ENCODE peak calls at places on chromosome 22, in five cellular contexts. I is pancreas, Y is H1, J is astrocyte, R is heart left ventricle. E is an unnamed sample.
A peak's percentile ranks its signal among the peaks of the same experiment; 100 is the strongest.

GRCh38 chr22:22764085-22764484 is 119.7 kb downstream of the GGTLC2 start:
- DNase-seq in I (no peak), J (no peak), R (no peak), Y (peak; percentile 8), E (no peak)

GRCh38 chr22:45818130-45819085 is 146.8 kb downstream of the ATXN10 start:
- DNase-seq in I (no peak), Y (no peak), R (peak; percentile 44), J (peak; percentile 27), E (no peak)

GRCh38 chr22:32080904-32081303 is 37.8 kb downstream of the SLC5A1 start:
- DNase-seq in I (no peak), Y (no peak), J (peak; percentile 27), R (no peak), E (no peak)

GRCh38 chr22:40107756-40108437 is 69.8 kb upstream of the TNRC6B start:
- DNase-seq in R (peak; percentile 16), Y (no peak), J (no peak), I (peak; percentile 20), E (no peak)

GRCh38 chr22:22520020-22520656 is at the start of gene ZNF280A:
- DNase-seq in J (no peak), I (no peak), R (no peak), Y (no peak), E (no peak)

GRCh38 chr22:46148885-46149492 is 1.3 kb upstream of the PPARA start:
- DNase-seq in Y (no peak), I (peak; percentile 28), R (no peak), J (no peak), E (no peak)

GRCh38 chr22:35065796-35066218 is at the start of gene ISX:
- DNase-seq in J (no peak), R (no peak), I (no peak), Y (no peak), E (no peak)

GRCh38 chr22:39179401-39179827 is 26.9 kb upstream of the CBX7 start:
- DNase-seq in Y (peak; percentile 55), I (no peak), R (no peak), J (no peak), E (no peak)

GRCh38 chr22:18970180-18970947 is 34.3 kb upstream of the PRODH start:
- DNase-seq in I (no peak), J (no peak), R (no peak), Y (peak; percentile 88), E (no peak)

GRCh38 chr22:48147831-48148230 is 1385.4 kb downstream of the TBC1D22A start:
- DNase-seq in Y (no peak), I (no peak), J (no peak), R (no peak), E (no peak)

GRCh38 chr22:22818861-22819855 is 68.5 kb upstream of the IGLL5 start:
- DNase-seq in Y (no peak), R (no peak), J (no peak), I (no peak), E (no peak)

GRCh38 chr22:31818481-31819392 is 64.9 kb downstream of the DEPDC5 start:
- DNase-seq in I (no peak), R (no peak), J (peak; percentile 51), Y (no peak), E (no peak)

GRCh38 chr22:49966041-49966715 is 5.6 kb downstream of the PIM3 start:
- DNase-seq in J (no peak), I (peak; percentile 29), Y (peak; percentile 49), R (peak; percentile 16), E (peak; percentile 15)

GRCh38 chr22:26918236-26918635 is 260.8 kb downstream of the MIAT start:
- DNase-seq in J (no peak), I (no peak), Y (no peak), R (no peak), E (no peak)

GRCh38 chr22:48921411-48921903 is 906.2 kb downstream of the BRD1 start:
- DNase-seq in I (no peak), Y (no peak), R (no peak), J (no peak), E (no peak)

GRCh38 chr22:28981818-28982499 is 79.7 kb downstream of the C22orf31 start:
- DNase-seq in Y (no peak), R (no peak), I (no peak), J (no peak), E (no peak)

GRCh38 chr22:31107206-31108118 is at the start of gene SELENOM:
- DNase-seq in J (peak; percentile 93), R (peak; percentile 97), Y (peak; percentile 95), I (peak; percentile 96), E (peak; percentile 89)

GRCh38 chr22:47032956-47033647 is 270.7 kb downstream of the TBC1D22A start:
- DNase-seq in Y (no peak), J (no peak), I (no peak), R (no peak), E (no peak)

GRCh38 chr22:30705710-30706651 is 11.3 kb downstream of the OSBP2 start:
- DNase-seq in Y (no peak), R (no peak), I (no peak), J (peak; percentile 88), E (no peak)

GRCh38 chr22:44129614-44129976 is 51.1 kb upstream of the PARVG start:
- DNase-seq in J (peak; percentile 66), I (no peak), R (no peak), Y (no peak), E (no peak)

GRCh38 chr22:27226666-27227065 is 569.3 kb downstream of the MIAT start:
- DNase-seq in R (no peak), J (peak; percentile 64), Y (no peak), I (no peak), E (no peak)

GRCh38 chr22:28027453-28028448 is 108.7 kb upstream of the PITPNB start:
- DNase-seq in I (no peak), R (no peak), J (no peak), Y (no peak), E (no peak)

GRCh38 chr22:38871360-38872171 is 450 bp downstream of the CBX6 start:
- DNase-seq in J (no peak), Y (peak; percentile 59), I (no peak), R (no peak), E (no peak)

GRCh38 chr22:22997988-22998387 is 72.3 kb upstream of the GNAZ start:
- DNase-seq in Y (no peak), I (no peak), R (no peak), J (no peak), E (no peak)

GRCh38 chr22:40051322-40051721 is 56.6 kb downstream of the FAM83F start:
- DNase-seq in J (no peak), R (no peak), Y (no peak), I (no peak), E (no peak)

GRCh38 chr22:47797546-47797945 is 1035.1 kb downstream of the TBC1D22A start:
- DNase-seq in R (no peak), I (no peak), J (no peak), Y (no peak), E (no peak)

GRCh38 chr22:33807465-33807864 is 112.8 kb downstream of the LARGE1 start:
- DNase-seq in J (peak; percentile 22), R (no peak), Y (no peak), I (no peak), E (no peak)

GRCh38 chr22:26401726-26402125 is 27.3 kb upstream of the ASPHD2 start:
- DNase-seq in R (no peak), J (no peak), Y (no peak), I (no peak), E (no peak)

GRCh38 chr22:41474878-41475451 is 6.0 kb downstream of the ACO2 start:
- DNase-seq in J (no peak), I (no peak), R (no peak), Y (no peak), E (no peak)

GRCh38 chr22:27299181-27300085 is 502.1 kb downstream of the MN1 start:
- DNase-seq in I (no peak), R (peak; percentile 16), Y (no peak), J (peak; percentile 80), E (no peak)

GRCh38 chr22:49871482-49871881 is 17.8 kb downstream of the ZBED4 start:
- DNase-seq in J (no peak), Y (no peak), I (no peak), R (no peak), E (no peak)

GRCh38 chr22:40058265-40058664 is 63.5 kb downstream of the FAM83F start:
- DNase-seq in J (no peak), Y (no peak), R (no peak), I (no peak), E (no peak)

GRCh38 chr22:49705631-49706352 is 121.9 kb downstream of the BRD1 start:
- DNase-seq in I (no peak), J (no peak), Y (no peak), R (no peak), E (no peak)

GRCh38 chr22:32712644-32713355 is 88.7 kb upstream of the TIMP3 start:
- DNase-seq in R (no peak), I (no peak), Y (no peak), J (no peak), E (no peak)

GRCh38 chr22:16988257-16988656 is 19.8 kb downstream of the GAB4 start:
- DNase-seq in R (no peak), I (no peak), Y (no peak), J (no peak), E (no peak)
- H3K9me3 ChIP-seq in R (peaks cover 16% of the 10 kb centered on the region), I (no peaks in the 10 kb centered on the region), Y (peaks cover 81% of the 10 kb centered on the region), J (peaks cover 3% of the 10 kb centered on the region), E (no peaks in the 10 kb centered on the region)

GRCh38 chr22:37483594-37484114 is 2.5 kb downstream of the MFNG start:
- DNase-seq in Y (no peak), R (no peak), J (no peak), I (no peak), E (no peak)
- H3K9me3 ChIP-seq in Y (no peaks in the 10 kb centered on the region), R (no peaks in the 10 kb centered on the region), J (no peaks in the 10 kb centered on the region), I (no peaks in the 10 kb centered on the region), E (no peaks in the 10 kb centered on the region)

GRCh38 chr22:36292823-36293530 is 40.0 kb downstream of the APOL1 start:
- DNase-seq in R (no peak), Y (no peak), J (no peak), I (no peak), E (no peak)
- H3K9me3 ChIP-seq in R (no peaks in the 10 kb centered on the region), Y (peaks cover 11% of the 10 kb centered on the region), J (no peaks in the 10 kb centered on the region), I (no peaks in the 10 kb centered on the region), E (no peaks in the 10 kb centered on the region)

GRCh38 chr22:36899498-36899897 is 13.9 kb upstream of the CSF2RB start:
- DNase-seq in J (no peak), Y (no peak), R (no peak), I (no peak), E (no peak)
- H3K9me3 ChIP-seq in J (peaks cover 3% of the 10 kb centered on the region), Y (peaks cover 9% of the 10 kb centered on the region), R (peaks cover 26% of the 10 kb centered on the region), I (no peaks in the 10 kb centered on the region), E (no peaks in the 10 kb centered on the region)

E was measured in T-helper 17 cell.